ENCODE peak calls at places on chromosome 19, in seven cellular contexts. F, Y, B, T, Q, U and S are unnamed samples.

GRCh38 chr19:3984584-3984907 is 717 bp downstream of the EEF2 start:
- DNase-seq in Y (no peak), F (no peak), U (no peak), B (no peak), Q (no peak), T (no peak), S (no peak)

GRCh38 chr19:13764101-13764807 is at the start of gene MRI1:
- DNase-seq in Y (no peak), Q (peak; percentile 69), B (no peak), U (peak; percentile 62), F (no peak), T (peak; percentile 76), S (peak; percentile 56)

GRCh38 chr19:1668339-1669123 is 16.1 kb upstream of the TCF3 start:
- DNase-seq in U (no peak), Q (no peak), B (no peak), F (no peak), Y (no peak), T (no peak), S (no peak)

GRCh38 chr19:47541507-47541906 is 26.6 kb upstream of the NAPA start:
- DNase-seq in T (no peak), B (no peak), F (no peak), Q (peak; percentile 27), Y (no peak), U (no peak), S (no peak)

GRCh38 chr19:16125738-16126495 is 14.2 kb downstream of the RAB8A start:
- DNase-seq in U (no peak), F (no peak), Y (no peak), T (no peak), B (no peak), Q (no peak), S (no peak)

GRCh38 chr19:17625980-17626379 is 62.2 kb downstream of the UNC13A start:
- DNase-seq in U (no peak), B (no peak), Q (no peak), T (no peak), F (no peak), Y (no peak), S (no peak)

GRCh38 chr19:18999896-19000620 is 33.3 kb downstream of the SUGP2 start:
- DNase-seq in Q (no peak), U (no peak), Y (no peak), T (no peak), B (no peak), F (no peak), S (no peak)

GRCh38 chr19:38208571-38208970 is 15.5 kb downstream of the DPF1 start:
- DNase-seq in F (no peak), B (no peak), Y (no peak), Q (no peak), U (no peak), T (no peak), S (no peak)